ENCODE peak calls at places on chromosome 2, in five cellular contexts. K is transverse colon, R is neuronal stem cell, W is fibroblast of lung, X is cardiac muscle cell. D is an unnamed sample.

GRCh38 chr2:165067958-165068612 is 112.8 kb upstream of the SLC38A11 start:
- DNase-seq in R (peak; percentile 87), X (peak; percentile 93), W (peak; percentile 39), K (no peak), D (no peak)

GRCh38 chr2:100852999-100853908 is 33.3 kb downstream of the NPAS2 start:
- DNase-seq in K (no peak), R (no peak), W (peak; percentile 56), X (no peak), D (no peak)

GRCh38 chr2:222842517-222843174 is 18.2 kb upstream of the ACSL3 start:
- DNase-seq in X (no peak), K (no peak), W (peak; percentile 57), R (no peak), D (no peak)

GRCh38 chr2:189412330-189412953 is 28.8 kb upstream of the WDR75 start:
- DNase-seq in W (peak; percentile 89), X (peak; percentile 46), R (peak; percentile 35), K (peak; percentile 21), D (peak; percentile 21)

GRCh38 chr2:12430036-12430795 is 286.5 kb upstream of the TRIB2 start:
- DNase-seq in R (no peak), K (no peak), W (peak; percentile 71), X (no peak), D (no peak)

GRCh38 chr2:132538331-132538855 is 121.8 kb downstream of the GPR39 start:
- DNase-seq in W (no peak), K (no peak), X (peak; percentile 62), R (no peak), D (no peak)

GRCh38 chr2:239195318-239195871 is 205.4 kb downstream of the HDAC4 start:
- DNase-seq in W (no peak), K (no peak), R (no peak), X (no peak), D (no peak)

GRCh38 chr2:174003635-174004310 is 38.6 kb upstream of the SP3 start:
- DNase-seq in K (no peak), R (no peak), W (no peak), X (no peak), D (no peak)

GRCh38 chr2:112800881-112801583 is 16.7 kb upstream of the IL1A start:
- DNase-seq in K (no peak), X (no peak), R (no peak), W (no peak), D (no peak)

GRCh38 chr2:207812858-207813175 is 43.1 kb upstream of the FZD5 start:
- DNase-seq in W (no peak), K (no peak), X (no peak), R (peak; percentile 85), D (no peak)

GRCh38 chr2:207813221-207813916 is 43.7 kb upstream of the FZD5 start:
- DNase-seq in K (no peak), W (no peak), X (no peak), R (peak; percentile 90), D (no peak)

GRCh38 chr2:207810200-207810788 is 40.6 kb upstream of the FZD5 start:
- DNase-seq in K (no peak), W (no peak), X (no peak), R (no peak), D (no peak)

GRCh38 chr2:207813942-207814341 is 44.2 kb upstream of the FZD5 start:
- DNase-seq in W (no peak), R (no peak), X (no peak), K (no peak), D (no peak)

GRCh38 chr2:207812058-207812857 is 42.6 kb upstream of the FZD5 start:
- DNase-seq in W (no peak), R (no peak), X (no peak), K (no peak), D (no peak)
- H3K27ac ChIP-seq in W (no peak overlapping the region), R (peak overlapping the region; percentile 99), X (no peak overlapping the region), K (peak overlapping the region; percentile 87), D (no peak overlapping the region)

GRCh38 chr2:172893654-172894053 is 158.0 kb downstream of the RAPGEF4 start:
- DNase-seq in R (no peak), W (no peak), X (no peak), K (no peak), D (no peak)

GRCh38 chr2:172893111-172893510 is 157.5 kb downstream of the RAPGEF4 start:
- DNase-seq in R (no peak), K (no peak), X (no peak), W (no peak), D (no peak)

GRCh38 chr2:172896541-172897144 is 161.0 kb downstream of the RAPGEF4 start:
- DNase-seq in X (no peak), K (no peak), W (no peak), R (no peak), D (no peak)

GRCh38 chr2:172889767-172890430 is 154.3 kb downstream of the RAPGEF4 start:
- DNase-seq in K (no peak), X (peak; percentile 68), R (no peak), W (no peak), D (no peak)

GRCh38 chr2:172894723-172895387 is 159.2 kb downstream of the RAPGEF4 start:
- DNase-seq in X (no peak), R (no peak), W (peak; percentile 12), K (no peak), D (no peak)
- H3K27me3 ChIP-seq in X (no peaks in the 10 kb centered on the region), R (peaks cover 7% of the 10 kb centered on the region), W (peaks cover 24% of the 10 kb centered on the region), K (peaks cover 78% of the 10 kb centered on the region), D (peaks cover 4% of the 10 kb centered on the region)

GRCh38 chr2:46073540-46074018 is 223.6 kb upstream of the EPAS1 start:
- DNase-seq in X (no peak), R (no peak), K (no peak), W (peak; percentile 89), D (no peak)
- H3K27ac ChIP-seq in X (no peak overlapping the region), R (no peak overlapping the region), K (peak overlapping the region; percentile 17), W (peak overlapping the region; percentile 56), D (no peak overlapping the region)

GRCh38 chr2:96697476-96697875 is 42.4 kb downstream of the LMAN2L start:
- DNase-seq in K (no peak), W (no peak), R (no peak), X (no peak), D (no peak)

GRCh38 chr2:96694279-96694678 is 45.6 kb downstream of the LMAN2L start:
- DNase-seq in X (no peak), K (no peak), W (no peak), R (no peak), D (peak; percentile 15)

GRCh38 chr2:96694816-96695455 is 44.9 kb downstream of the LMAN2L start:
- DNase-seq in K (no peak), X (no peak), W (no peak), R (no peak), D (no peak)

GRCh38 chr2:96693286-96694200 is 46.3 kb downstream of the LMAN2L start:
- DNase-seq in W (no peak), K (no peak), X (no peak), R (no peak), D (no peak)

DNA sequence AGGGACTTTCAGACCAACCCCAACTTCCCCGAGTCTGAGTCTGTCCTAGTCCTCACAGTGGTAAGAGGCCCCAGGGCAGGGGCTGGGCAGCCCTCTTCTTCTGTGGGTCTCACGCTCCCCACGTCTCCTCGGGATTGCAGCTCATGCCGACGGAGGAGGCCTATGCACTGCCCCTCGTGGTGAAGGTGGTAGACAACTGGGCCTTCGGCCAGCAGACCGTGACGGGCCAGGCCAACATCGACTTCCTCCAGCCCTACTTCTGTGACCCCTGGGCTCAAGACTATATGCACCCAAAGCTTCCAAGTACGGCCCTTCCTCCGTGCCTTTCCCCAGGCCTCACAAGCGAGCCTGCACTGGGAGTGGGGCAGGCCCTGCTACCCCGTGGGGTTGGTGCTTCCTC is 44.3 kb downstream of the LMAN2L start:
- DNase-seq in X (no peak), R (no peak), W (no peak), K (no peak), D (no peak)
- H3K27me3 ChIP-seq in X (no peaks in the 10 kb centered on the region), R (no peaks in the 10 kb centered on the region), W (no peaks in the 10 kb centered on the region), K (no peaks in the 10 kb centered on the region), D (no peaks in the 10 kb centered on the region)

GRCh38 chr2:98470851-98471255 is 26.2 kb downstream of the INPP4A start:
- DNase-seq in R (no peak), X (no peak), W (no peak), K (no peak), D (no peak)

GRCh38 chr2:98472961-98473746 is 28.5 kb downstream of the INPP4A start:
- DNase-seq in W (no peak), X (no peak), K (no peak), R (no peak), D (no peak)

GRCh38 chr2:98473995-98474780 is 29.5 kb downstream of the INPP4A start:
- DNase-seq in X (no peak), W (no peak), K (no peak), R (no peak), D (no peak)

GRCh38 chr2:98471402-98472131 is 26.9 kb downstream of the INPP4A start:
- DNase-seq in X (no peak), W (no peak), R (no peak), K (no peak), D (no peak)

DNA sequence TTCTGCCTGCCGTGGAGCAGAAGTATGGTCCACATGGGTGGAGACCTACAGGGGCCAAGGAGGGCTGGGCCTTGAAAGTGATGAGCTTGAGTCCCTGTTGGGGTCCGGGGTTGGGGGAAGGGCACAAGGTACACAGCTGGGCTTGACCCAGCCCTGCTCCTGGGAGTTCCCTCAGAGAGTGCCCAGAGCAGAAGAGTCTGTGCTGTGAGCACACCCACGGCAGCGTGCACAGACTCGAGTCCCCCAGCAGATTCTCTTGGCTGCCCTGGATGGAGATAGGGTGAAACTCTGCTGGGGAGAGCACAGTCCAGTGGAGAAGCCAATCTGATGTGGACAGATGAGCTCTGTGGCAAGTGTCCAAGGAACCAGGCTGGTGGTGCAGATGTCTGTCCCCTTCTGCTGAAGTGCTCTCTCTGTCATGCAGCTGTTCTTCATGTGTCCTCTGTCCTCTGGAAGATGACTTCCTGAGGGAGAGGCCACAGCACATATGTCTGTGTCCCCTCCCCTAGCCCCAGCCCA is 27.5 kb downstream of the INPP4A start:
- DNase-seq in R (no peak), X (no peak), W (no peak), K (no peak), D (no peak)
- H3K27ac ChIP-seq in R (no peak overlapping the region), X (no peak overlapping the region), W (no peak overlapping the region), K (no peak overlapping the region), D (peak overlapping the region; percentile 38)

DNA sequence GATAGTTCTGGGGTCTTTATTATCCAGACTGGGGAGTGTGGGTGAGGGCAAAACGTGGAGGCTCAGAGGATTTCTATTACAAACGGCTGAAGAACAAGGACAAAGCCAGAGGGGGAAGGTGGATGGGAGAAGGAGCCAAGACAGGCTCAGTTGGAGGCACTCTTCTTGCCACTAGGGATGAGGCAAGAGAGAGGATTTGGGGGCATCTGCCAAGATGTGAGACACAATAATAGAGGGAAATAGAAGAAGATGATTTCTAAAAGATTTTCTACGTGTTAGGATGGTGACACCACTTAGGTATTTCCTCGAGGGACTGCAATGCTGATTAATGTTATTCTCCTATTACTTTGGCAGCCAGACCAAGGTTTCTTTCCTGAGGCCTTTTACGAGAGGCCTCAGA is 71.8 kb downstream of the APOB start:
- DNase-seq in K (no peak), W (no peak), R (no peak), X (no peak), D (no peak)
- H3K27me3 ChIP-seq in K (no peaks in the 10 kb centered on the region), W (no peaks in the 10 kb centered on the region), R (no peaks in the 10 kb centered on the region), X (peaks cover under 1% of the 10 kb centered on the region), D (no peaks in the 10 kb centered on the region)

DNA sequence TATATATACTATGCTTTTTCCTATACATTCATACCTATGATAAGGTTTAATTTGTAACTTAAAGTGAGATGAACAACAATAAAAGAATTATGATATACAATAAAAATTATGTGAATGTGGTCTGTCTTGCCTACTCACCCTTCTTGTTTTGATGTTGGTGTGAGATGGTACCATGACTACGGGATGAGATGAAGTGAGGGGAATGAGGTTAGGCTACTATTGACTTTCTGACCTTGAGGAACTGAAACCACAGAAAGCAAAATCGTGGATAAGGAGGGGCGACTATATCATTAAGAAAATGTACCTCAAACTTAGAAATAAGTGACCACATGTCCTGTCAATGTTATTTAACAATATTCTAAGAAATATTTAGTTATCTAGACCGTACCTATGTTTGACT is 103.9 kb upstream of the PPP1CB start:
- DNase-seq in K (no peak), X (no peak), W (no peak), R (no peak), D (no peak)
- H3K27ac ChIP-seq in K (peak overlapping the region; percentile 70), X (no peak overlapping the region), W (no peak overlapping the region), R (no peak overlapping the region), D (no peak overlapping the region)

D was measured in CD4-positive, alpha-beta T cell.